ENCODE peak calls at places on chromosomes 13 and 19, in five cellular contexts. N is NB4; K is fibroblast of lung; C is right atrium auricular region; Q is CD8-positive, alpha-beta T cell. L is an unnamed sample.
A peak's percentile ranks its signal among the peaks of the same experiment; 100 is the strongest.

GRCh38 chr19:42126565-42126964 is 5.7 kb downstream of the POU2F2 start:
- DNase-seq in Q (no peak), K (no peak), C (no peak), N (no peak), L (no peak)

GRCh38 chr13:89627991-89628390 is 1719.5 kb upstream of the MIR17HG start:
- DNase-seq in N (no peak), Q (no peak), K (no peak), C (no peak), L (peak; percentile 93)

GRCh38 chr13:113354831-113355610 is 8.9 kb downstream of the GRTP1 start:
- DNase-seq in K (no peak), N (no peak), C (no peak), Q (no peak), L (no peak)

GRCh38 chr13:40562975-40563349 is 103.5 kb downstream of the FOXO1 start:
- DNase-seq in Q (no peak), C (no peak), N (peak; percentile 83), K (no peak), L (no peak)

GRCh38 chr13:34338102-34338501 is 520.2 kb downstream of the RFC3 start:
- DNase-seq in Q (no peak), K (no peak), N (no peak), C (no peak), L (no peak)

GRCh38 chr19:1457031-1457739 is 7.3 kb downstream of the APC2 start:
- DNase-seq in C (no peak), K (no peak), Q (no peak), N (no peak), L (no peak)

GRCh38 chr13:66405908-66406802 is 824.0 kb downstream of the PCDH9 start:
- DNase-seq in Q (no peak), C (no peak), N (no peak), K (peak; percentile 87), L (peak; percentile 93)

GRCh38 chr19:47094557-47095517 is 18.7 kb downstream of the ZC3H4 start:
- DNase-seq in Q (no peak), N (peak; percentile 78), K (no peak), C (no peak), L (no peak)

GRCh38 chr19:50287331-50287730 is 41.8 kb downstream of the KCNC3 start:
- DNase-seq in N (no peak), K (no peak), C (no peak), Q (no peak), L (no peak)

GRCh38 chr13:49681837-49682236 is 9.4 kb downstream of the EBPL start:
- DNase-seq in Q (no peak), C (peak; percentile 21), K (peak; percentile 15), N (no peak), L (no peak)

GRCh38 chr13:46896346-46897138 is at the start of gene HTR2A:
- DNase-seq in N (peak; percentile 60), C (peak; percentile 69), K (peak; percentile 48), Q (no peak), L (peak; percentile 73)

GRCh38 chr13:41740479-41740878 is 220.4 kb downstream of the VWA8 start:
- DNase-seq in Q (no peak), N (no peak), C (no peak), K (no peak), L (no peak)

GRCh38 chr19:8240274-8241229 is 31.4 kb downstream of the CERS4 start:
- DNase-seq in K (peak; percentile 95), C (peak; percentile 84), N (peak; percentile 94), Q (peak; percentile 16), L (peak; percentile 96)

GRCh38 chr13:41054212-41054877 is 7.0 kb upstream of the WBP4 start:
- DNase-seq in K (peak; percentile 71), N (peak; percentile 85), Q (no peak), C (no peak), L (no peak)

GRCh38 chr13:84655677-84656076 is 773.4 kb upstream of the SLITRK1 start:
- DNase-seq in Q (no peak), C (no peak), N (no peak), K (no peak), L (no peak)

GRCh38 chr13:107421951-107422350 is 793.4 kb downstream of the LIG4 start:
- DNase-seq in C (no peak), N (no peak), Q (no peak), K (no peak), L (no peak)

GRCh38 chr13:95624020-95624419 is 20.5 kb downstream of the DZIP1 start:
- DNase-seq in N (peak; percentile 69), K (peak; percentile 72), Q (no peak), C (no peak), L (peak; percentile 8)

GRCh38 chr13:34776390-34776981 is 165.6 kb upstream of the NBEA start:
- DNase-seq in N (no peak), Q (no peak), K (no peak), C (no peak), L (no peak)

GRCh38 chr19:41521860-41522555 is 54.0 kb upstream of the CEACAM21 start:
- DNase-seq in K (no peak), N (peak; percentile 31), C (no peak), Q (no peak), L (no peak)

GRCh38 chr13:32246468-32246867 is 68.7 kb downstream of the ZAR1L start:
- DNase-seq in N (peak; percentile 88), Q (no peak), K (peak; percentile 76), C (peak; percentile 71), L (peak; percentile 7)

GRCh38 chr13:113297370-113297871 is 382 bp downstream of the LAMP1 start:
- DNase-seq in Q (peak; percentile 18), K (no peak), N (peak; percentile 72), C (no peak), L (no peak)

GRCh38 chr13:83884141-83884540 is 1.9 kb upstream of the SLITRK1 start:
- DNase-seq in C (no peak), N (no peak), Q (no peak), K (no peak), L (no peak)

GRCh38 chr19:52200044-52200443 is 10.2 kb downstream of the PPP2R1A start:
- DNase-seq in N (peak; percentile 17), Q (no peak), K (peak; percentile 46), C (peak; percentile 82), L (no peak)

GRCh38 chr13:114053026-114053425 is 79.2 kb upstream of the C13orf46 start:
- DNase-seq in Q (no peak), C (no peak), K (peak; percentile 71), N (peak; percentile 96), L (no peak)

GRCh38 chr19:4449022-4449825 is 8.4 kb downstream of the UBXN6 start:
- DNase-seq in N (no peak), K (peak; percentile 60), C (peak; percentile 76), Q (no peak), L (no peak)

GRCh38 chr19:14479985-14480694 is 5.0 kb upstream of the PTGER1 start:
- DNase-seq in K (peak; percentile 32), C (no peak), Q (peak; percentile 55), N (peak; percentile 83), L (no peak)

GRCh38 chr13:21079761-21080730 is 18.7 kb upstream of the LATS2 start:
- DNase-seq in Q (no peak), K (peak; percentile 79), N (peak; percentile 85), C (peak; percentile 73), L (peak; percentile 87)

GRCh38 chr13:98484289-98485219 is 92.4 kb downstream of the STK24 start:
- DNase-seq in K (peak; percentile 95), Q (peak; percentile 24), N (peak; percentile 93), C (peak; percentile 95), L (peak; percentile 99)

GRCh38 chr13:50521750-50522149 is 321.7 kb downstream of the DLEU7 start:
- DNase-seq in K (peak; percentile 88), Q (no peak), N (no peak), C (no peak), L (peak; percentile 60)

GRCh38 chr19:40778865-40779284 is 828 bp downstream of the RAB4B start:
- DNase-seq in C (no peak), K (no peak), N (peak; percentile 37), Q (no peak), L (no peak)

GRCh38 chr19:38736413-38737280 is 7.6 kb downstream of the CAPN12 start:
- DNase-seq in N (peak; percentile 19), K (no peak), C (no peak), Q (peak; percentile 27), L (no peak)

GRCh38 chr13:23433171-23434153 is at the start of gene SACS:
- DNase-seq in N (peak; percentile 59), Q (no peak), K (peak; percentile 39), C (no peak), L (no peak)

DNA sequence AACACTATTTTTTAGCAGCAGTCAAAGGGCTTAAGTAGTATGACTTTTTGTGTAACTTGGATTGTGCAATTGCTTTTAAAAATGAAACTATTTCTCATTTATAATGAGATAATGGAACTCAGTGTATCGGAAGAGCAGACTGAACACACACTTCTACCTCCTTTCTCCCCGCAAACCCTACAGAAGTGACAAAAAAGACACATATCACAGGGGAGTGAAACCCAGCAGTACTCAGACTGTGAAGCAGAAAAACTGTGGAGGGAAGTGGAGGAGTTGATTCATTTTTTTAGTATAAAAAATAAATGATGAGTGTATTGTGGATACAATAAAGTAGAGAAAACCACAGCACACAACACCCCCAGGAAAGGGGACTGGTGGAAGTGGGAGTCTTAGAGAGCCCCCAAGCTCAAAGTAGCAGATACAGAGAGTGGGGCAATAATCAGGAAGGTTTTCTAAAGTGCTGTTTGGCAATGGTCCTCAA is 9.7 kb downstream of the LPAR6 start:
- DNase-seq in N (no peak), K (peak; percentile 63), Q (no peak), C (no peak), L (no peak)
- H3K4me3 ChIP-seq in N (no peak overlapping the region), K (peak overlapping the region; percentile 35), Q (no peak overlapping the region), C (no peak overlapping the region), L (no peak overlapping the region)

DNA sequence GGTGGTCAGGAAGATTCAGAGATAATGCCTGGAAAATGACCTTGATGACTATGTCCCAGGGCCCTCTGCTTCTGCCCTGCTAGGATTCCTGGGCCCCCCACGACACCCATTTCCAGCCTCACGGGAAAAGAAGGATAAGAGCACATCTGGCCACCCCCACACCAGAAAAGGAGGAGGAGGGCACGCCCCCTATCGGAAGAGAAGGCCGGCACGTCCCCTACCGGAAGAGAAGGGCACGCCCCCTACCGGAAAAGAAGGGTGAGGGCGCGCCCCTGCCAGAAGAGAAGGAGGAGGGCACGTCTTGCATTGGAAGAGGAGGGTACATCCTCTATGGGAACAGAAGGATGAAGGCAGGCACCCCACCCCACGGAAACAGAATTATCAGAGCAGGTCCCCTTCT is 84.3 kb downstream of the IER2 start:
- DNase-seq in Q (peak; percentile 23), N (peak; percentile 72), C (no peak), K (peak; percentile 9), L (no peak)
- TF ChIP-seq CTCF in Q (peak; percentile 91), N (peak; percentile 80), C (no peak), K (peak; percentile 26), L (peak; percentile 56)

GRCh38 chr19:35447870-35448492 is at the start of gene FFAR2:
- DNase-seq in C (no peak), Q (no peak), K (no peak), N (no peak), L (no peak)
- H3K4me3 ChIP-seq in C (no peak within 1 kb of the TSS), Q (no peak within 1 kb of the TSS), K (no peak within 1 kb of the TSS), N (no peak within 1 kb of the TSS), L (no peak within 1 kb of the TSS)

DNA sequence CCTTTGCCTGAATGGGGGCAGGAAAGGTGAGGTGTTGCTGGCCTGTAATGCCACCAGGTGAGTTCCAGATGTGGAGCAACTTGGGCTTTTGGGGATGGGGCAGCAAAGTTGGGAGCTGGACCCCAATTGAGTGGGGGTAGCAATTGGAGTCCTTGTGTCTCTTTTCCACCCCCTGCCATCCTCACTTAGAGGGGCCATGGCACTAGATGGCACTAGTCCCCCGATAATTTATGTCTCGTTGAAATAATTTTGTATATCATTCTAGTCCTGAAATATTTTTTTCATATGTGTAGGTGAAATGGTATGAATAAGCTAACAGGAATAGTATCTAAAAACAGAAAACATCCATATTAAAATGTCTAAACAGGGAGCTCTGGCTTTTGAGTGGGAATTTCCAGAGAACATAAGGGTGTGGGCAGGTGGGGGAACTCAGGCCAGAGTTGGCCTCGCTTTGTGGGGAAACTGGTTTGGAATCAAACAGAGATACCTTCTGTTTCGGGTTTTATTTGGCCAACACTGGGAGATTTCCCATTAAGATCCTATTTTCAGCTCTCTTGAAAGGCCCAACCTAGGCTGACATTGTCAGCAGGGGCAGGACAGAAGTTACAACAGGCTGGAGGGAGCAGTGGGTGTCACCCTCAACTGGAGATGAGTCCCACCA is 3.4 kb downstream of the ZNF576 start:
- DNase-seq in N (no peak), K (no peak), C (no peak), Q (no peak), L (no peak)
- TF ChIP-seq CTCF in N (no peak), K (no peak), C (no peak), Q (no peak), L (no peak)

L was measured in retinal pigment epithelial cell.